ENCODE peak calls at places on chromosomes 2 and 18, in eight cellular contexts. H, F, E, J, C, B, P and S are unnamed samples.

GRCh38 chr2:12070581-12070980 is 324.1 kb downstream of the LPIN1 start:
- DNase-seq in H (no peak), F (no peak), E (no peak), J (peak; percentile 45), C (no peak), B (no peak), P (no peak), S (no peak)

GRCh38 chr2:231935207-231935524 is 9.0 kb upstream of the NPPC start:
- DNase-seq in H (no peak), F (no peak), E (no peak), J (no peak), C (no peak), B (no peak), P (no peak), S (no peak)

GRCh38 chr18:59139615-59140286 is at the start of gene SEC11C:
- DNase-seq in H (peak; percentile 93), F (peak; percentile 93), E (peak; percentile 96), J (peak; percentile 97), C (peak; percentile 98), B (peak; percentile 95), P (peak; percentile 92), S (peak; percentile 96)

GRCh38 chr2:235024191-235024611 is 72.4 kb downstream of the SH3BP4 start:
- DNase-seq in H (no peak), F (no peak), E (no peak), J (no peak), C (no peak), B (no peak), P (no peak), S (no peak)

GRCh38 chr2:235860846-235861245 is 307.3 kb downstream of the GBX2 start:
- DNase-seq in H (no peak), F (no peak), E (no peak), J (peak; percentile 11), C (no peak), B (no peak), P (no peak), S (no peak)

GRCh38 chr2:218381916-218382366 is at the start of gene SLC11A1:
- DNase-seq in H (no peak), F (no peak), E (peak; percentile 92), J (no peak), C (no peak), B (no peak), P (no peak), S (no peak)

GRCh38 chr2:18750662-18751554 is 161.5 kb upstream of the NT5C1B start:
- DNase-seq in H (no peak), F (no peak), E (no peak), J (peak; percentile 69), C (no peak), B (no peak), P (no peak), S (no peak)

GRCh38 chr18:12726774-12727550 is 24.1 kb downstream of the PSMG2 start:
- DNase-seq in H (peak; percentile 31), F (peak; percentile 65), E (peak; percentile 44), J (peak; percentile 73), C (peak; percentile 40), B (peak; percentile 49), P (peak; percentile 42), S (peak; percentile 87)

GRCh38 chr18:22676423-22676822 is 256.7 kb upstream of the RBBP8 start:
- DNase-seq in H (no peak), F (no peak), E (no peak), J (peak; percentile 72), C (no peak), B (no peak), P (no peak), S (no peak)

GRCh38 chr2:26533661-26534060 is 55.7 kb upstream of the OTOF start:
- DNase-seq in H (no peak), F (no peak), E (no peak), J (no peak), C (no peak), B (no peak), P (no peak), S (no peak)

GRCh38 chr2:73640537-73640936 is 1.7 kb downstream of the NAT8 start:
- DNase-seq in H (no peak), F (no peak), E (no peak), J (peak; percentile 17), C (no peak), B (no peak), P (no peak), S (no peak)

GRCh38 chr2:127421871-127422618 is 3.8 kb downstream of the PROC start:
- DNase-seq in H (no peak), F (no peak), E (no peak), J (no peak), C (no peak), B (no peak), P (no peak), S (no peak)

GRCh38 chr2:33494155-33494779 is 17.8 kb downstream of the RASGRP3 start:
- DNase-seq in H (no peak), F (no peak), E (no peak), J (no peak), C (no peak), B (no peak), P (no peak), S (no peak)

GRCh38 chr2:58156780-58157179 is 84.3 kb downstream of the FANCL start:
- DNase-seq in H (no peak), F (no peak), E (no peak), J (peak; percentile 43), C (no peak), B (no peak), P (no peak), S (no peak)

GRCh38 chr2:201774546-201774945 is 6.2 kb downstream of the ALS2 start:
- DNase-seq in H (no peak), F (no peak), E (no peak), J (no peak), C (no peak), B (no peak), P (no peak), S (no peak)

GRCh38 chr2:187989925-187990623 is 301.6 kb upstream of the GULP1 start:
- DNase-seq in H (no peak), F (no peak), E (no peak), J (no peak), C (no peak), B (peak; percentile 19), P (no peak), S (no peak)

GRCh38 chr2:224650815-224651439 is 65.2 kb downstream of the CCDC195 start:
- DNase-seq in H (no peak), F (peak; percentile 23), E (no peak), J (peak; percentile 37), C (no peak), B (peak; percentile 53), P (no peak), S (peak; percentile 55)

GRCh38 chr2:196233033-196233807 is 61.8 kb upstream of the STK17B start:
- DNase-seq in H (no peak), F (peak; percentile 67), E (no peak), J (peak; percentile 65), C (no peak), B (peak; percentile 88), P (no peak), S (no peak)

GRCh38 chr2:23988371-23988770 is 21.5 kb upstream of the MFSD2B start:
- DNase-seq in H (no peak), F (no peak), E (no peak), J (no peak), C (no peak), B (no peak), P (no peak), S (no peak)

GRCh38 chr2:42072349-42073118 is 24.7 kb downstream of the PKDCC start:
- DNase-seq in H (no peak), F (no peak), E (peak; percentile 33), J (no peak), C (no peak), B (no peak), P (no peak), S (no peak)

GRCh38 chr2:41716497-41716896 is 331.3 kb upstream of the PKDCC start:
- DNase-seq in H (no peak), F (no peak), E (no peak), J (no peak), C (no peak), B (no peak), P (no peak), S (no peak)

GRCh38 chr2:99942948-99943347 is 199.4 kb downstream of the AFF3 start:
- DNase-seq in H (no peak), F (no peak), E (no peak), J (no peak), C (no peak), B (no peak), P (no peak), S (no peak)

GRCh38 chr18:8499810-8500663 is 109.2 kb upstream of the RAB12 start:
- DNase-seq in H (no peak), F (no peak), E (no peak), J (no peak), C (no peak), B (no peak), P (no peak), S (no peak)

GRCh38 chr2:12465631-12466135 is 251.1 kb upstream of the TRIB2 start:
- DNase-seq in H (no peak), F (no peak), E (no peak), J (peak; percentile 24), C (no peak), B (no peak), P (no peak), S (no peak)

GRCh38 chr2:185188656-185189055 is 549.9 kb upstream of the FSIP2 start:
- DNase-seq in H (no peak), F (no peak), E (no peak), J (no peak), C (no peak), B (no peak), P (no peak), S (no peak)

GRCh38 chr2:102603904-102604303 is 15.4 kb upstream of the SLC9A2 start:
- DNase-seq in H (no peak), F (no peak), E (peak; percentile 50), J (no peak), C (no peak), B (no peak), P (no peak), S (no peak)

GRCh38 chr2:113877651-113878594 is 12.0 kb upstream of the ACTR3 start:
- DNase-seq in H (no peak), F (no peak), E (no peak), J (peak; percentile 75), C (no peak), B (peak; percentile 85), P (no peak), S (no peak)

GRCh38 chr2:7930800-7931635 is 750.8 kb upstream of the ID2 start:
- DNase-seq in H (no peak), F (no peak), E (no peak), J (no peak), C (no peak), B (no peak), P (no peak), S (no peak)

GRCh38 chr2:238423561-238424312 is 3.0 kb upstream of the ASB1 start:
- DNase-seq in H (no peak), F (no peak), E (no peak), J (peak; percentile 33), C (no peak), B (no peak), P (no peak), S (no peak)

GRCh38 chr2:61715501-61715900 is 138.4 kb downstream of the FAM161A start:
- DNase-seq in H (no peak), F (no peak), E (no peak), J (no peak), C (no peak), B (no peak), P (no peak), S (no peak)